ENCODE peak calls at places on chromosomes 13 and 19, in eight cellular contexts. One of them, this sample, is unnamed.

GRCh38 chr13:98429081-98429480 is 147.8 kb downstream of the STK24 start:
- DNase-seq in MM.1S: no peak
- DNase-seq in HFFc6: no peak
- DNase-seq in progenitor cell of endocrine pancreas: no peak
- DNase-seq in dorsolateral prefrontal cortex: no peak
- DNase-seq in HFF-Myc: no peak
- DNase-seq in fibroblast of the aortic adventitia: no peak
- DNase-seq in lung: no peak
- DNase-seq in this sample: no peak

GRCh38 chr19:40445945-40446784 is 2.0 kb upstream of the SERTAD3 start:
- DNase-seq in MM.1S: no peak
- DNase-seq in HFFc6: no peak
- DNase-seq in progenitor cell of endocrine pancreas: no peak
- DNase-seq in dorsolateral prefrontal cortex: no peak
- DNase-seq in HFF-Myc: no peak
- DNase-seq in fibroblast of the aortic adventitia: no peak
- DNase-seq in lung: no peak
- DNase-seq in this sample: peak; percentile 54

GRCh38 chr19:3690551-3691371 is 9.5 kb downstream of the PIP5K1C start:
- DNase-seq in MM.1S: no peak
- DNase-seq in HFFc6: no peak
- DNase-seq in progenitor cell of endocrine pancreas: no peak
- DNase-seq in dorsolateral prefrontal cortex: no peak
- DNase-seq in HFF-Myc: no peak
- DNase-seq in fibroblast of the aortic adventitia: no peak
- DNase-seq in lung: no peak
- DNase-seq in this sample: no peak

GRCh38 chr19:30778961-30779690 is 406.9 kb downstream of the ZNF536 start:
- DNase-seq in MM.1S: no peak
- DNase-seq in HFFc6: no peak
- DNase-seq in progenitor cell of endocrine pancreas: no peak
- DNase-seq in dorsolateral prefrontal cortex: no peak
- DNase-seq in HFF-Myc: no peak
- DNase-seq in fibroblast of the aortic adventitia: no peak
- DNase-seq in lung: peak; percentile 26
- DNase-seq in this sample: no peak

GRCh38 chr13:43572601-43573360 is 214.0 kb downstream of the ENOX1 start:
- DNase-seq in MM.1S: no peak
- DNase-seq in HFFc6: peak; percentile 92
- DNase-seq in progenitor cell of endocrine pancreas: no peak
- DNase-seq in dorsolateral prefrontal cortex: no peak
- DNase-seq in HFF-Myc: no peak
- DNase-seq in fibroblast of the aortic adventitia: peak; percentile 21
- DNase-seq in lung: no peak
- DNase-seq in this sample: peak; percentile 71

GRCh38 chr19:17529239-17530158 is 18.1 kb downstream of the PGLS start:
- DNase-seq in MM.1S: no peak
- DNase-seq in HFFc6: no peak
- DNase-seq in progenitor cell of endocrine pancreas: no peak
- DNase-seq in dorsolateral prefrontal cortex: no peak
- DNase-seq in HFF-Myc: no peak
- DNase-seq in fibroblast of the aortic adventitia: no peak
- DNase-seq in lung: no peak
- DNase-seq in this sample: no peak

GRCh38 chr13:42656136-42656535 is 82.2 kb downstream of the TNFSF11 start:
- DNase-seq in MM.1S: no peak
- DNase-seq in HFFc6: no peak
- DNase-seq in progenitor cell of endocrine pancreas: no peak
- DNase-seq in dorsolateral prefrontal cortex: no peak
- DNase-seq in HFF-Myc: no peak
- DNase-seq in fibroblast of the aortic adventitia: no peak
- DNase-seq in lung: no peak
- DNase-seq in this sample: no peak

GRCh38 chr19:23991170-23991569 is 76.5 kb downstream of the ZNF726 start:
- DNase-seq in MM.1S: peak; percentile 79
- DNase-seq in HFFc6: no peak
- DNase-seq in progenitor cell of endocrine pancreas: no peak
- DNase-seq in dorsolateral prefrontal cortex: no peak
- DNase-seq in HFF-Myc: no peak
- DNase-seq in fibroblast of the aortic adventitia: peak; percentile 4
- DNase-seq in lung: no peak
- DNase-seq in this sample: no peak

GRCh38 chr13:43864921-43865320 is 14.6 kb downstream of the CCDC122 start:
- DNase-seq in MM.1S: no peak
- DNase-seq in HFFc6: no peak
- DNase-seq in progenitor cell of endocrine pancreas: no peak
- DNase-seq in dorsolateral prefrontal cortex: no peak
- DNase-seq in HFF-Myc: no peak
- DNase-seq in fibroblast of the aortic adventitia: no peak
- DNase-seq in lung: no peak
- DNase-seq in this sample: no peak

GRCh38 chr19:54938906-54939305 is 8.4 kb downstream of the NLRP7 start:
- DNase-seq in MM.1S: peak; percentile 73
- DNase-seq in HFFc6: no peak
- DNase-seq in progenitor cell of endocrine pancreas: no peak
- DNase-seq in dorsolateral prefrontal cortex: no peak
- DNase-seq in HFF-Myc: no peak
- DNase-seq in fibroblast of the aortic adventitia: no peak
- DNase-seq in lung: no peak
- DNase-seq in this sample: no peak

GRCh38 chr13:110869231-110869804 is 45.6 kb downstream of the ANKRD10 start:
- DNase-seq in MM.1S: no peak
- DNase-seq in HFFc6: no peak
- DNase-seq in progenitor cell of endocrine pancreas: no peak
- DNase-seq in dorsolateral prefrontal cortex: no peak
- DNase-seq in HFF-Myc: no peak
- DNase-seq in fibroblast of the aortic adventitia: peak; percentile 47
- DNase-seq in lung: no peak
- DNase-seq in this sample: no peak

DNA sequence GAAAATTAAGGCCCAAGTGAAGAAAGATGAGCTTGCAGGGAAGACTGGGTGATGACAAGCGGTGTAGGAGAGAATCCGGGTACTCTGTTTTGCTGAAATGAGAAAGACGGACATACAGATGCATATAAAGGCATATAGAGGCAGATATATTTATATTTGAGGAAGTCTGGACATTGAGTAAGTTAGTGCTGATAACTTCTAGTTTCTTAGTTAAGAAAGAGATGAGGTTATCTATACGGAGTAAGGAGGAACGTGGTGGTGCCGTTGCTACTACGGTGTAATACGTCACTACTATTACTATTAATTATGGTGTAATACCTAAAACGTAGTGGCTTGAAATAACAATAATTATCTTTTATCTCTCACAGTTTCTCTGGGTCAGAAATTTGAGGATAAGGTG is 9.8 kb upstream of the CPB2 start:
- DNase-seq in MM.1S: no peak
- DNase-seq in HFFc6: no peak
- DNase-seq in progenitor cell of endocrine pancreas: no peak
- DNase-seq in dorsolateral prefrontal cortex: no peak
- DNase-seq in HFF-Myc: no peak
- DNase-seq in fibroblast of the aortic adventitia: no peak
- DNase-seq in lung: no peak
- DNase-seq in this sample: no peak
- TF ChIP-seq CTCF in MM.1S: no peak
- TF ChIP-seq CTCF in HFFc6: no peak
- TF ChIP-seq CTCF in progenitor cell of endocrine pancreas: no peak
- TF ChIP-seq CTCF in dorsolateral prefrontal cortex: no peak
- TF ChIP-seq CTCF in HFF-Myc: no peak
- TF ChIP-seq CTCF in fibroblast of the aortic adventitia: no peak
- TF ChIP-seq CTCF in lung: no peak
- TF ChIP-seq CTCF in this sample: no peak

GRCh38 chr19:49888478-49888901 is 8.2 kb downstream of the IL4I1 start:
- DNase-seq in MM.1S: no peak
- DNase-seq in HFFc6: no peak
- DNase-seq in progenitor cell of endocrine pancreas: no peak
- DNase-seq in dorsolateral prefrontal cortex: no peak
- DNase-seq in HFF-Myc: no peak
- DNase-seq in fibroblast of the aortic adventitia: no peak
- DNase-seq in lung: no peak
- DNase-seq in this sample: no peak

GRCh38 chr19:49889038-49889686 is 7.5 kb downstream of the IL4I1 start:
- DNase-seq in MM.1S: no peak
- DNase-seq in HFFc6: no peak
- DNase-seq in progenitor cell of endocrine pancreas: no peak
- DNase-seq in dorsolateral prefrontal cortex: no peak
- DNase-seq in HFF-Myc: no peak
- DNase-seq in fibroblast of the aortic adventitia: no peak
- DNase-seq in lung: no peak
- DNase-seq in this sample: no peak

GRCh38 chr19:49890349-49891311 is 6.1 kb downstream of the IL4I1 start:
- DNase-seq in MM.1S: peak; percentile 56
- DNase-seq in HFFc6: no peak
- DNase-seq in progenitor cell of endocrine pancreas: no peak
- DNase-seq in dorsolateral prefrontal cortex: no peak
- DNase-seq in HFF-Myc: no peak
- DNase-seq in fibroblast of the aortic adventitia: no peak
- DNase-seq in lung: no peak
- DNase-seq in this sample: no peak

GRCh38 chr19:49891393-49891792 is 5.3 kb downstream of the IL4I1 start:
- DNase-seq in MM.1S: no peak
- DNase-seq in HFFc6: no peak
- DNase-seq in progenitor cell of endocrine pancreas: no peak
- DNase-seq in dorsolateral prefrontal cortex: no peak
- DNase-seq in HFF-Myc: no peak
- DNase-seq in fibroblast of the aortic adventitia: no peak
- DNase-seq in lung: no peak
- DNase-seq in this sample: no peak

DNA sequence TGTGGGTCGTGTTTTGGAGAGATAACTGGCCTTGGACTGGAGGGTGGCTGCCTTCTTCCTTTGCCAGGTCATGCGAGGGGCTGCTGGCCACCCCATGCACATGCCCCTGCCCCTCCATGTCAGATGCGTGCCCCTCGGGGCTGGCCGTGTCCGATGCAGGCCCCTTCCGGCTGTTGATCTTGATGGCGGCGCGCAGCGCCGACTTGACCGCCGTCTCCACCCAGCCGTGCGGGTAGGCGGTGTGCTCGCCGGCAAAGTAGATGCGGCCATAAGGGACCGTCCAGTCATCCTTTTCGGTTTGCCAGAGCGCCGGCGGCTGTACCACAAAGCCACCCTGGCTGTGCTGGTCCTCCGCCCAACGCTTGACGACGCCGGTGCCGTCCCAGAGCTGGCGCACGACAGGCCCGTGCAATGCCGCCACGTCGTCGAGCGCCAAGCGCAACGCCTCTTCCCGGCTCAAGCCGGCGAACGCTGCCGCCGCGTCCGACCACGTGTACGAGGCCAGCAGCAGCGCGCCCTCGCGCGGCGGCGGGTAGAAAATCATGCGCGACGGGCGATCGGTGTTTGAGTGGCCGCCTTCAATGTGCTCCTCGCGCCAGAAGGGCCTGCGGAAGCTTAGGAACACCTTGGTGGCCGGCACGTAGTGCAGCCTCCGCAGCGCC is 6.9 kb downstream of the IL4I1 start:
- DNase-seq in MM.1S: peak; percentile 42
- DNase-seq in HFFc6: no peak
- DNase-seq in progenitor cell of endocrine pancreas: peak; percentile 49
- DNase-seq in dorsolateral prefrontal cortex: peak; percentile 52
- DNase-seq in HFF-Myc: no peak
- DNase-seq in fibroblast of the aortic adventitia: peak; percentile 63
- DNase-seq in lung: peak; percentile 73
- DNase-seq in this sample: peak; percentile 90
- TF ChIP-seq CTCF in MM.1S: peak; percentile 59
- TF ChIP-seq CTCF in HFFc6: peak; percentile 68
- TF ChIP-seq CTCF in progenitor cell of endocrine pancreas: peak; percentile 72
- TF ChIP-seq CTCF in dorsolateral prefrontal cortex: peak; percentile 79
- TF ChIP-seq CTCF in HFF-Myc: peak; percentile 66
- TF ChIP-seq CTCF in fibroblast of the aortic adventitia: peak; percentile 64
- TF ChIP-seq CTCF in lung: peak; percentile 79
- TF ChIP-seq CTCF in this sample: peak; percentile 56

GRCh38 chr13:76885203-76886004 is 801 bp downstream of the KCTD12 start:
- DNase-seq in MM.1S: peak; percentile 71
- DNase-seq in HFFc6: peak; percentile 53
- DNase-seq in progenitor cell of endocrine pancreas: peak; percentile 38
- DNase-seq in dorsolateral prefrontal cortex: peak; percentile 64
- DNase-seq in HFF-Myc: peak; percentile 33
- DNase-seq in fibroblast of the aortic adventitia: peak; percentile 76
- DNase-seq in lung: peak; percentile 75
- DNase-seq in this sample: peak; percentile 74
- TF ChIP-seq CTCF in MM.1S: peak; percentile 48
- TF ChIP-seq CTCF in HFFc6: peak; percentile 43
- TF ChIP-seq CTCF in progenitor cell of endocrine pancreas: no peak
- TF ChIP-seq CTCF in dorsolateral prefrontal cortex: peak; percentile 36
- TF ChIP-seq CTCF in HFF-Myc: peak; percentile 28
- TF ChIP-seq CTCF in fibroblast of the aortic adventitia: peak; percentile 50
- TF ChIP-seq CTCF in lung: no peak
- TF ChIP-seq CTCF in this sample: peak; percentile 27

GRCh38 chr19:14378890-14379289 is 2.4 kb upstream of the ADGRE5 start:
- DNase-seq in MM.1S: no peak
- DNase-seq in HFFc6: no peak
- DNase-seq in progenitor cell of endocrine pancreas: no peak
- DNase-seq in dorsolateral prefrontal cortex: no peak
- DNase-seq in HFF-Myc: no peak
- DNase-seq in fibroblast of the aortic adventitia: no peak
- DNase-seq in lung: no peak
- DNase-seq in this sample: no peak

GRCh38 chr19:14385492-14385891 is 4.2 kb downstream of the ADGRE5 start:
- DNase-seq in MM.1S: no peak
- DNase-seq in HFFc6: no peak
- DNase-seq in progenitor cell of endocrine pancreas: no peak
- DNase-seq in dorsolateral prefrontal cortex: no peak
- DNase-seq in HFF-Myc: no peak
- DNase-seq in fibroblast of the aortic adventitia: no peak
- DNase-seq in lung: no peak
- DNase-seq in this sample: no peak

GRCh38 chr19:14383556-14383897 is 2.3 kb downstream of the ADGRE5 start:
- DNase-seq in MM.1S: no peak
- DNase-seq in HFFc6: no peak
- DNase-seq in progenitor cell of endocrine pancreas: no peak
- DNase-seq in dorsolateral prefrontal cortex: no peak
- DNase-seq in HFF-Myc: no peak
- DNase-seq in fibroblast of the aortic adventitia: peak; percentile 51
- DNase-seq in lung: no peak
- DNase-seq in this sample: no peak

GRCh38 chr19:14383898-14384669 is 2.8 kb downstream of the ADGRE5 start:
- DNase-seq in MM.1S: no peak
- DNase-seq in HFFc6: peak; percentile 32
- DNase-seq in progenitor cell of endocrine pancreas: no peak
- DNase-seq in dorsolateral prefrontal cortex: no peak
- DNase-seq in HFF-Myc: no peak
- DNase-seq in fibroblast of the aortic adventitia: peak; percentile 44
- DNase-seq in lung: peak; percentile 60
- DNase-seq in this sample: no peak

DNA sequence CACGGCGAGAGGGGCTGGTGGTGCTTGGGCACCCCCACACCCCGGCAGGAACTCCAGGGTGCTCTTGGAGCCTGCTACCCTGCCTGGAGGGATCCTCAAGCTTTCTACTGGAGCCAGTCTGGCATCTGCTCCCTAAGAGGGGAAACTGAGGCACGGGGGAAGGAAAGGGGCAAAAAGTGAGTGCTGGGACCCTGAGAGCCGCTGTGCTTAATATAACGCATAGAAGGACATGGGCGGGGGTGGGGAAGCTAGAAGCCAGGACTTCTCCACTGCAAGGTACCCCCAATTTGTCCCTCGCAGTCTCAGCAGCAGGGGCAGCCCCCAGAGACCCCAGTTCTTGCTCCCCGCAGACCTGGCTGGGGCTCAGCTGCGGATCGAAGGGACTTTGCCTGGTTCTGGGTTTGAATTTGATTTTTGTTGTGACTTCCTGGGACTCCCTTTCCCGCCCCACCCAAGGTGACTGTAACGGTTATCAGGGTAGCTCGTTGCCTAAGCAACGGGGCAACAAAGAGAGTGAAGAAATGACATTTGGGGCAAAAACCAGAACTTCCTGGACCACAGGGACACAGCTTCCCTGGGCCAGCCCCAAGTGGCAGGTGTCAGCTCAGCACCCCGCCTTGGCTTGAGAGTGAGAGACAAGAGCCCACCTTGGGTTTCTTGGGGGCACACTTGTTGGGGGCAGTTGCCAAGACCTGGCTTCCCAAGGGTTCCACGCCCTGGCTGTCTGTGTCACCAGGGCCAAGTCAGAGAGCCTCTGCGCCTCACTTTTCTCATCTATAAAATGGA is 638 bp downstream of the ADGRE5 start:
- DNase-seq in MM.1S: no peak
- DNase-seq in HFFc6: peak; percentile 33
- DNase-seq in progenitor cell of endocrine pancreas: no peak
- DNase-seq in dorsolateral prefrontal cortex: no peak
- DNase-seq in HFF-Myc: no peak
- DNase-seq in fibroblast of the aortic adventitia: peak; percentile 47
- DNase-seq in lung: peak; percentile 65
- DNase-seq in this sample: no peak
- TF ChIP-seq CTCF in MM.1S: no peak
- TF ChIP-seq CTCF in HFFc6: no peak
- TF ChIP-seq CTCF in progenitor cell of endocrine pancreas: no peak
- TF ChIP-seq CTCF in dorsolateral prefrontal cortex: no peak
- TF ChIP-seq CTCF in HFF-Myc: no peak
- TF ChIP-seq CTCF in fibroblast of the aortic adventitia: no peak
- TF ChIP-seq CTCF in lung: no peak
- TF ChIP-seq CTCF in this sample: no peak